ENCODE peak calls at places on chromosomes 1 and 21, in four cellular contexts. One of them, this sample, is unnamed.

GRCh38 chr1:247365023-247365422 is 33.4 kb upstream of the ZNF496 start:
- DNase-seq in GM19239: no peak
- DNase-seq in Caki2: no peak
- DNase-seq in heart left ventricle: no peak
- DNase-seq in this sample: no peak

GRCh38 chr1:226989081-226989747 is 49.1 kb downstream of the COQ8A start:
- DNase-seq in GM19239: no peak
- DNase-seq in Caki2: no peak
- DNase-seq in heart left ventricle: no peak
- DNase-seq in this sample: no peak

GRCh38 chr21:36470294-36470693 is 9.6 kb downstream of the CLDN14 start:
- DNase-seq in GM19239: no peak
- DNase-seq in Caki2: no peak
- DNase-seq in heart left ventricle: no peak
- DNase-seq in this sample: no peak

GRCh38 chr1:231512147-231512698 is 16.2 kb upstream of the TSNAX start:
- DNase-seq in GM19239: no peak
- DNase-seq in Caki2: peak
- DNase-seq in heart left ventricle: no peak
- DNase-seq in this sample: no peak

GRCh38 chr1:109399326-109399957 is 1.7 kb upstream of the SORT1 start:
- DNase-seq in GM19239: no peak
- DNase-seq in Caki2: peak
- DNase-seq in heart left ventricle: no peak
- DNase-seq in this sample: no peak

GRCh38 chr1:155933591-155934096 is 569 bp downstream of the KHDC4 start:
- DNase-seq in GM19239: no peak
- DNase-seq in Caki2: no peak
- DNase-seq in heart left ventricle: no peak
- DNase-seq in this sample: no peak

GRCh38 chr21:46121286-46122221 is 23.6 kb downstream of the COL6A2 start:
- DNase-seq in GM19239: no peak
- DNase-seq in Caki2: no peak
- DNase-seq in heart left ventricle: peak
- DNase-seq in this sample: peak

GRCh38 chr1:240877605-240878004 is 265.6 kb upstream of the GREM2 start:
- DNase-seq in GM19239: no peak
- DNase-seq in Caki2: no peak
- DNase-seq in heart left ventricle: no peak
- DNase-seq in this sample: no peak

GRCh38 chr1:97677702-97678101 is 243.1 kb downstream of the DPYD start:
- DNase-seq in GM19239: no peak
- DNase-seq in Caki2: no peak
- DNase-seq in heart left ventricle: no peak
- DNase-seq in this sample: no peak

GRCh38 chr1:228089520-228090380 is 7.2 kb downstream of the ARF1 start:
- DNase-seq in GM19239: no peak
- DNase-seq in Caki2: no peak
- DNase-seq in heart left ventricle: no peak
- DNase-seq in this sample: no peak

GRCh38 chr1:156794506-156795373 is 21.9 kb downstream of the SH2D2A start:
- DNase-seq in GM19239: no peak
- DNase-seq in Caki2: peak
- DNase-seq in heart left ventricle: no peak
- DNase-seq in this sample: no peak

GRCh38 chr1:36950588-36950987 is 83.7 kb downstream of the GRIK3 start:
- DNase-seq in GM19239: no peak
- DNase-seq in Caki2: no peak
- DNase-seq in heart left ventricle: no peak
- DNase-seq in this sample: no peak

GRCh38 chr1:164891615-164892014 is 332.6 kb downstream of the PBX1 start:
- DNase-seq in GM19239: no peak
- DNase-seq in Caki2: no peak
- DNase-seq in heart left ventricle: no peak
- DNase-seq in this sample: no peak

GRCh38 chr1:167676916-167677848 is 44.6 kb upstream of the MPZL1 start:
- DNase-seq in GM19239: no peak
- DNase-seq in Caki2: no peak
- DNase-seq in heart left ventricle: no peak
- DNase-seq in this sample: no peak

GRCh38 chr1:96820111-96820510 is 98.5 kb downstream of the PTBP2 start:
- DNase-seq in GM19239: no peak
- DNase-seq in Caki2: no peak
- DNase-seq in heart left ventricle: no peak
- DNase-seq in this sample: no peak